ENCODE peak calls at places on chromosome 6, in four cellular contexts. P is WTC11, B is HepG2, V is K562. N is an unnamed sample.

GRCh38 chr6:144777249-144777648 is 492.1 kb downstream of the UTRN start:
- DNase-seq in P (no peak), B (no peak), V (no peak), N (no peak)

GRCh38 chr6:35370799-35371493 is 28.6 kb downstream of the PPARD start:
- DNase-seq in P (no peak), B (no peak), V (no peak), N (no peak)

GRCh38 chr6:1094306-1094705 is 217.6 kb upstream of the FOXQ1 start:
- DNase-seq in P (no peak), B (no peak), V (no peak), N (no peak)

GRCh38 chr6:147468634-147469033 is 39.9 kb upstream of the SAMD5 start:
- DNase-seq in P (peak; percentile 10), B (no peak), V (no peak), N (no peak)

GRCh38 chr6:35183281-35183680 is 30.5 kb upstream of the SCUBE3 start:
- DNase-seq in P (no peak), B (no peak), V (no peak), N (no peak)

GRCh38 chr6:111061493-111061892 is 25.8 kb upstream of the SLC16A10 start:
- DNase-seq in P (no peak), B (no peak), V (peak; percentile 19), N (no peak)

GRCh38 chr6:24009319-24009718 is 116.7 kb upstream of the NRSN1 start:
- DNase-seq in P (no peak), B (no peak), V (no peak), N (no peak)

GRCh38 chr6:108114861-108115597 is 40.5 kb upstream of the OSTM1 start:
- DNase-seq in P (peak; percentile 74), B (no peak), V (no peak), N (no peak)

GRCh38 chr6:122652431-122652830 is 42.2 kb downstream of the PKIB start:
- DNase-seq in P (no peak), B (peak; percentile 31), V (no peak), N (no peak)

GRCh38 chr6:151388997-151389639 is 2.2 kb downstream of the ZBTB2 start:
- DNase-seq in P (no peak), B (no peak), V (no peak), N (no peak)

GRCh38 chr6:73234732-73235131 is 9.4 kb upstream of the KHDC1L start:
- DNase-seq in P (no peak), B (no peak), V (no peak), N (no peak)
- TF ChIP-seq CBFB in P (no peak), B (no peak), V (no peak), N (no peak)

GRCh38 chr6:91341473-91341872 is 754.6 kb upstream of the MAP3K7 start:
- DNase-seq in P (no peak), B (no peak), V (no peak), N (no peak)

GRCh38 chr6:91340998-91341397 is 754.1 kb upstream of the MAP3K7 start:
- DNase-seq in P (no peak), B (no peak), V (no peak), N (no peak)

DNA sequence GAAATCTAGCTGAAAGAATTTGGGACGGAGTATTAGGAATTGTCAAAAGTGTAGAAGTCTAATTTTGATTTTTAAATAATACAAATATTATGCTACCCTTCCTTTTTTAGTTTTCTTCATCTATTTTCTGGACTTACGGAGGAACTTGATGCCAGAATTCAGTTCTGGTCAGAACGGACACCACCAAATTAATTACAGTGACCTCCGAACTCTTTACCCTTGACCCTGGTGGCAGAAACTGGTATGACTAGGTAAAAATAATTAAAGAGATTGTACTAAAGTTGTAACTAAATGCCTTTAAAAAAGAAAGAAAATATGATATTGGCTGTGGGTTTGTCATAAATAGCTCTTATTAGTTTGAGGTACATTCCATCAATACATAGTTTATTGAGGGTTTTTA is 751.1 kb upstream of the MAP3K7 start:
- DNase-seq in P (no peak), B (no peak), V (peak; percentile 6), N (no peak)
- TF ChIP-seq CBFB in P (no peak), B (no peak), V (no peak), N (no peak)

GRCh38 chr6:44053760-44054556 is 73.3 kb downstream of the MRPL14 start:
- DNase-seq in P (no peak), B (no peak), V (no peak), N (no peak)
- TF ChIP-seq CBFB in P (no peak), B (no peak), V (no peak), N (no peak)

GRCh38 chr6:101851911-101852310 is 458.4 kb downstream of the GRIK2 start:
- DNase-seq in P (no peak), B (no peak), V (no peak), N (no peak)
- TF ChIP-seq CBFB in P (no peak), B (no peak), V (no peak), N (no peak)

GRCh38 chr6:18503588-18504231 is 116.6 kb downstream of the RNF144B start:
- DNase-seq in P (peak; percentile 53), B (peak; percentile 80), V (peak; percentile 39), N (peak; percentile 35)
- TF ChIP-seq CBFB in P (no peak), B (no peak), V (no peak), N (no peak)

DNA sequence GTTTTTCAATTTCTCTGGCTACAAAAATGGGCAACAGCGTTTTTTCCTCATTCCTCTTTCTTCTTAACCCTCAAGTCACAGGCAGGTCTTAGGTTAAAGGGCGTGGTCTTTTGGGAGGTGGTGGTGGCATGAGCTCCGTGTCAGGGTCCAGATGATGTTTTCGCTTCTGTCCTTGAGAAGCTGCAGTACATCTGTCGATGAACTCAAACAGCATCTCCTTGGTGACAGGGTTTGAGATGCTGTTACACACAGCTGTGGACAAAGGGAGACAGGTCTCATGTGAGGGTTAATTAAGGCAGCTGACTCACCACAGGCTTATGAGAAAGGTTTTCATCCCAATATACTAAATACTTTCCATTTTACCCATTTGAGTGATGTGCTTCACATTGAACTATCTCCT is 350.8 kb downstream of the RNGTT start:
- DNase-seq in P (no peak), B (no peak), V (no peak), N (no peak)
- TF ChIP-seq CBFB in P (no peak), B (no peak), V (no peak), N (no peak)